ENCODE peak calls at places on chromosomes 16 and 17, in five cellular contexts. B is WTC11, L is A549, F is K562, Y is HepG2. S is an unnamed sample.

GRCh38 chr16:25135239-25135878 is 23.8 kb downstream of the LCMT1 start:
- DNase-seq in F (no peak), Y (peak), B (no peak), L (peak), S (no peak)

GRCh38 chr16:53950677-53951076 is 246.7 kb downstream of the FTO start:
- DNase-seq in F (no peak), B (no peak), Y (no peak), L (no peak), S (no peak)

GRCh38 chr16:64993464-64993863 is 128.4 kb downstream of the CDH11 start:
- DNase-seq in F (no peak), Y (no peak), B (no peak), L (no peak), S (no peak)

GRCh38 chr16:70780546-70780945 is 20.4 kb downstream of the VAC14 start:
- DNase-seq in F (no peak), L (no peak), Y (no peak), B (no peak), S (no peak)

GRCh38 chr16:87956169-87956770 is 5.0 kb downstream of the BANP start:
- DNase-seq in B (no peak), L (no peak), F (peak), Y (no peak), S (peak)

GRCh38 chr17:67063146-67063545 is 18.8 kb downstream of the CACNG1 start:
- DNase-seq in F (no peak), L (no peak), B (no peak), Y (no peak), S (no peak)

GRCh38 chr16:87602821-87603683 is 744 bp downstream of the JPH3 start:
- DNase-seq in B (peak), L (no peak), Y (no peak), F (no peak), S (no peak)

GRCh38 chr16:66954097-66954659 is 6.9 kb upstream of the CES3 start:
- DNase-seq in L (peak), Y (peak), B (peak), F (peak), S (peak)

GRCh38 chr17:43755389-43755875 is 3.2 kb downstream of the SOST start:
- DNase-seq in F (no peak), Y (no peak), L (no peak), B (peak), S (no peak)

GRCh38 chr17:16491131-16491702 is 776 bp downstream of the LRRC75A start:
- DNase-seq in B (peak), L (no peak), Y (no peak), F (no peak), S (no peak)

GRCh38 chr17:81859906-81860755 is at the start of gene P4HB:
- DNase-seq in B (no peak), F (no peak), L (no peak), Y (no peak), S (peak)

GRCh38 chr17:66426397-66427033 is 124.1 kb downstream of the PRKCA start:
- DNase-seq in F (peak), B (no peak), Y (peak), L (no peak), S (no peak)

GRCh38 chr17:47707056-47707791 is 13.3 kb downstream of the TBKBP1 start:
- DNase-seq in B (no peak), Y (peak), F (no peak), L (no peak), S (no peak)

GRCh38 chr17:17853811-17854527 is 17.2 kb upstream of the SREBF1 start:
- DNase-seq in L (no peak), Y (no peak), B (no peak), F (no peak), S (no peak)

GRCh38 chr16:4261557-4262172 is 11.2 kb downstream of the TFAP4 start:
- DNase-seq in L (peak), B (peak), F (peak), Y (peak), S (peak)

GRCh38 chr17:57531648-57532486 is 213.2 kb downstream of the CCDC182 start:
- DNase-seq in F (peak), Y (peak), B (no peak), L (no peak), S (no peak)

GRCh38 chr17:19242323-19242722 is 5.2 kb downstream of the EPN2 start:
- DNase-seq in Y (no peak), B (no peak), L (no peak), F (no peak), S (peak)

GRCh38 chr17:16250635-16251034 is 33.6 kb downstream of the PIGL start:
- DNase-seq in F (no peak), Y (peak), L (no peak), B (no peak), S (no peak)

GRCh38 chr17:70608193-70608592 is 438.9 kb downstream of the KCNJ2 start:
- DNase-seq in L (no peak), F (no peak), B (no peak), Y (no peak), S (peak)

GRCh38 chr17:49598918-49599317 is 23.2 kb downstream of the NXPH3 start:
- DNase-seq in L (no peak), B (no peak), F (no peak), Y (no peak), S (no peak)

GRCh38 chr17:16313159-16314090 is 39.8 kb downstream of the CENPV start:
- DNase-seq in F (peak), B (no peak), Y (peak), L (no peak), S (no peak)

GRCh38 chr17:68029512-68030215 is 5.9 kb upstream of the KPNA2 start:
- DNase-seq in L (no peak), B (no peak), Y (peak), F (no peak), S (no peak)

GRCh38 chr16:11093578-11094074 is 149.3 kb downstream of the CLEC16A start:
- DNase-seq in F (no peak), Y (no peak), L (no peak), B (no peak), S (no peak)

GRCh38 chr16:21009815-21010214 is 109.2 kb downstream of the LYRM1 start:
- DNase-seq in B (no peak), L (no peak), Y (no peak), F (no peak), S (no peak)

GRCh38 chr16:9597967-9598730 is 506.7 kb downstream of the HAPSTR1 start:
- DNase-seq in Y (no peak), B (no peak), F (peak), L (no peak), S (no peak)

DNA sequence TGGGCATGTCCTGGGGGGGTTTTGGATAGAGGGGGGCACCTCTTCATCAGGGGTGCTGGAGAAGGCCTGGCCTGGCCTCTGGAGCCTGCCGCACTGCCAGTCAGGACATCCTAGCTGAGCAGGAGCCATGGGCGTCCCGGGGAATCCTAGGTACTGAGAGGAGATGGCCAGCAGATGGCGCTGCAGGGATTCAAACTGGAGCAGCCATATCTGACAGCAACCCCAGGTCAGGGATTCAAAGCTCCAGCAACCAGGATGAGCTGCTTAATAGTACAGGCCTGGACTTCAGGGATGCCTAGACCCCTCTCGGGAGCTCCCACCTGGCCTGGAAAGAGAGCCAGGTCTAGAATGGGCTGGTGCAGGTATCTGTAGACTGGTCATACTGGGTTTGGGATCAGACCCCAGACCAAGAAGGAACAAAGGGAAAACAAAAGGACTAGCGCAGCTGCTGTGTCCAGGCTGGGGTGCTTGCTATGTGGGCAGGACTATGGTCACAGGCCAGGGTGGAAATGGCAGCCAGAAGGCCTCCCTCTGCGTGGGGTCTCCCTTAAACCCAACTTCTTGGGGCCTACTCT is 306.9 kb upstream of the RBFOX1 start:
- DNase-seq in B (peak), F (peak), L (peak), Y (peak), S (no peak)
- TF ChIP-seq JUN in B (no peak), F (no peak), L (no peak), Y (no peak), S (no peak)

GRCh38 chr17:78316115-78316866 is 43.6 kb downstream of the SOCS3 start:
- DNase-seq in B (peak), Y (no peak), F (peak), L (peak), S (no peak)

GRCh38 chr17:78314683-78315354 is 45.1 kb downstream of the SOCS3 start:
- DNase-seq in Y (no peak), B (no peak), F (peak), L (peak), S (no peak)

GRCh38 chr17:78316867-78317816 is 42.7 kb downstream of the SOCS3 start:
- DNase-seq in B (peak), F (peak), L (peak), Y (peak), S (no peak)

GRCh38 chr17:78313735-78314648 is 45.9 kb downstream of the SOCS3 start:
- DNase-seq in F (peak), L (peak), B (peak), Y (peak), S (peak)

GRCh38 chr17:78315355-78316114 is 44.3 kb downstream of the SOCS3 start:
- DNase-seq in Y (peak), F (peak), B (no peak), L (peak), S (peak)
- TF ChIP-seq MAX in Y (no peak), F (peak), B (peak), L (peak), S (peak)

GRCh38 chr16:13068912-13069583 is 167.7 kb downstream of the SHISA9 start:
- DNase-seq in F (no peak), B (no peak), L (no peak), Y (no peak), S (no peak)

GRCh38 chr16:13067648-13068047 is 166.2 kb downstream of the SHISA9 start:
- DNase-seq in F (no peak), L (no peak), B (no peak), Y (no peak), S (no peak)

GRCh38 chr16:13064821-13065220 is 163.4 kb downstream of the SHISA9 start:
- DNase-seq in B (no peak), F (no peak), Y (no peak), L (no peak), S (no peak)

DNA sequence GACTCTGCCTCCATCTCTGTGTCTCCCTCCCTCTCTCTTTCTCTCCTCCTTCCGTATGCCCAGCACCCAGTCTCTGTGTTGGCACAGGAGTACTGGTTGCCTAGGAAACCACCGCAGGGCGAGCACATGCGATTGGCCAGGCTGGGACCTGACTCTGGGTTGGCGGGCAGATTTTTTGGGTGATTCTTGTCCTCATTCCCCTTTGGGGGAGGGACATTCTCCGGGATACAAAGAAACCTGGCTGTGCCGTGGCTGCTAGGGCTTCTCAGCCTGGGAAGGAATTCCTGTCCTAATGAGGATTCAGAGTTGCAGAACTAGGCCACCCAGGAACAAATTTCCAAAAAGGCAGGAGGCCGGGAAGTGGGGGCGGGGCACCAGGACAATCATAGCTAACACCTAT is 168.9 kb downstream of the SHISA9 start:
- DNase-seq in F (no peak), B (peak), L (no peak), Y (no peak), S (no peak)
- TF ChIP-seq JUN in F (no peak), B (no peak), L (no peak), Y (no peak), S (no peak)

DNA sequence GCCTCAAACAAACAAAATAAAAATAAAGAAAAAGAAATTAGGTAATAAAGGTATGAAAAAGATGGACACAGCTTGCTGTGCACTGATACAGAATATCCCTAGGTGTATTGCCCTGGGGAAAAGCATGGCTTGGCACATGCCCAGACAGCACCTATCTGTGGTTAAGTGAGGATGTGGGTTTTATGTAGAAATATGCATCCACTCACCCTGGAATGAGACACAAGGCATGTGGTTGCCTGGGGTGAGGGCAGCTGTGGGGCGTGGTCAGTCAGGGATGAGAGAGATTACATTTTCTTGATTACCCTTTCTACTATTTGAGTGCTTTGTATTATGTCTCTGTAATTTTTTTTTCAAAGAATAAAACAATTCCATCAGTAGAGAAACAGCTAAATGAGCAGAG is 6.9 kb downstream of the PLLP start:
- DNase-seq in L (peak), Y (no peak), B (no peak), F (peak), S (no peak)
- TF ChIP-seq MAX in L (no peak), Y (no peak), B (no peak), F (no peak), S (no peak)

DNA sequence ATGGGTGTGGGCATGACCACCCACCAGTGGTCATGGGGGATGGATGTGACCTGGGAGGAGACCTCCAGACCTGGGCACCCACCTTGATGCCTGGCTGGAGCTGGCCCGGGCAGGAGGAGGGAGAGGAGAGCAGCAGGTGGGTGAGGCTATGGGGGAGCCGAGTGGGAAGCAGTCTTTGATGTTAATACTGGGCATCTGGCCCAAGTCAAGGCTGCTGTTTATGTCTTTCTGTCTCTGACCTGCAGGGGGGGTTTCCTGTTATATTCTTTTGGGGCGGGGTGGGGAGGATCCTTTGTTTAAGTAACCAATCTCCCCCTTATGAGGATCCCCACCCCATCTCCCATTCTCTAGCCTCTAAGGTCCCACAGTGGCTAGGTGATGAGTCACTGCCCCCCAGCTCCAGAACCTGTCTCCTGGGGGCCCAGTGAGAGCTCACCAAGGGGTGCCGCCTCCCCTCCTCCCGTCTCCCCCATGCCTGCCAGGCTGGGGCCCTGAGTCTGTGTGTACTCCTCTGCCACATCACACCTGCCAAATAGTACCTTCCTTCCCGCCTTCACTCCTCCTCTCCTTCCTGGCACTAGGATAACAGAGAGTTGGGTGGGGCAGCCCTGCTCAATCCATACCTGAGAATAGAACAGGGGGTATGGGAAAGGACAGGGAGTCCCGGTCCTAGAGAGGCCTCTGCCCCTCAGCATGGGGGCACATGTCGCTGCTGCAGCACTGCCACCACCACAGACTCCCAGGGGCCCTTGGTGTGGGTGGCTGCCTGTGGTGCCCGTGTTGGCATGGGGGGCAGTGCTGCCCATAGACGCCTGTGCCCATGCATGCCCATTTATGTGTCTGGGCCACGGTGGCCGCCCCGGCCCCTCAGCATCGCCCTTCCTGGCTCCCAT is 7.2 kb downstream of the THRA start:
- DNase-seq in F (peak), Y (no peak), L (peak), B (no peak), S (peak)
- TF ChIP-seq JUN in F (no peak), Y (no peak), L (peak), B (no peak), S (no peak)

GRCh38 chr17:45841883-45842525 is 2.7 kb upstream of the SPPL2C start:
- DNase-seq in L (no peak), B (no peak), F (no peak), Y (no peak), S (no peak)
- TF ChIP-seq MAX in L (no peak), B (no peak), F (no peak), Y (no peak), S (no peak)

DNA sequence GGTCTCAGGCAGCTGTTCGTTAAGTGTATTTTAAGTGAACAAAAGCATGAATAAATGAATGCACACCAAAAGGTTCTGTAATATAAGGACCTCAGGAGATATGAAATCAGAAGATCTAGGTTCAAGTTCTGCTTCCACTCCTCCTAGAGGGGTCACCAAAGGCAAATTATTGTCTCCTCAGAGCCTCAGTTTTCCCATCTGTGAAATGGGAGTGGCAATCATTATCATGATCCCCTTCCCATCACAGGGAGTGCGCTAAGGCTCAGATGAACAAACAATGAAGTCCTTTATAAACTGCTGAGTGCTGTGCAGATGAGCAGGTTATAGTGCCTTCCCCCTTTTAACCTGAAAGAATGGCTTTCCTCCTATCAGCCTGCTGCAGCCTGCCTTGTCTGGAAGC is 248.3 kb upstream of the C16orf82 start:
- DNase-seq in L (no peak), F (no peak), Y (no peak), B (no peak), S (no peak)
- TF ChIP-seq JUN in L (no peak), F (no peak), Y (no peak), B (no peak), S (no peak)